ENCODE peak calls at places on chromosomes 5 and 9, in four cellular contexts. I is heart right ventricle, Y is dorsolateral prefrontal cortex, O is RWPE1. W is an unnamed sample.

GRCh38 chr9:70559102-70559501 is 144.6 kb upstream of the KLF9 start:
- DNase-seq in I (no peak), Y (no peak), O (no peak), W (no peak)

GRCh38 chr5:147410496-147411395 is 99.1 kb downstream of the DPYSL3 start:
- DNase-seq in I (peak; percentile 41), Y (no peak), O (no peak), W (no peak)

GRCh38 chr9:107087256-107087655 is 195.8 kb upstream of the RAD23B start:
- DNase-seq in I (no peak), Y (no peak), O (no peak), W (no peak)

GRCh38 chr9:101536938-101537337 is 3.3 kb downstream of the RNF20 start:
- DNase-seq in I (no peak), Y (no peak), O (peak; percentile 32), W (no peak)

GRCh38 chr5:176781638-176782570 is 28.5 kb upstream of the UNC5A start:
- DNase-seq in I (no peak), Y (no peak), O (no peak), W (no peak)

GRCh38 chr5:15013654-15014463 is 142.3 kb upstream of the ANKH start:
- DNase-seq in I (peak; percentile 25), Y (no peak), O (peak; percentile 58), W (no peak)

GRCh38 chr9:20012232-20012631 is 223.4 kb upstream of the SLC24A2 start:
- DNase-seq in I (no peak), Y (no peak), O (no peak), W (no peak)

GRCh38 chr5:119355244-119355635 is 579 bp upstream of the TNFAIP8 start:
- DNase-seq in I (no peak), Y (no peak), O (peak; percentile 86), W (no peak)

GRCh38 chr9:126631254-126631653 is 17.5 kb downstream of the LMX1B start:
- DNase-seq in I (no peak), Y (no peak), O (no peak), W (no peak)

GRCh38 chr9:9754186-9754585 is 858.6 kb downstream of the PTPRD start:
- DNase-seq in I (no peak), Y (no peak), O (no peak), W (no peak)

GRCh38 chr5:102582706-102583105 is 83.9 kb upstream of the SLCO6A1 start:
- DNase-seq in I (no peak), Y (no peak), O (no peak), W (no peak)

GRCh38 chr9:129275626-129276247 is 97.7 kb upstream of the IER5L start:
- DNase-seq in I (peak; percentile 2), Y (no peak), O (peak; percentile 72), W (no peak)

GRCh38 chr5:68884893-68885292 is 208.9 kb upstream of the SLC30A5 start:
- DNase-seq in I (no peak), Y (no peak), O (peak; percentile 45), W (no peak)

GRCh38 chr9:137705443-137705863 is 86.6 kb downstream of the EHMT1 start:
- DNase-seq in I (no peak), Y (no peak), O (no peak), W (no peak)

GRCh38 chr9:549425-549997 is 292.0 kb upstream of the DMRT1 start:
- DNase-seq in I (no peak), Y (no peak), O (no peak), W (no peak)

GRCh38 chr9:75200892-75201470 is 112.7 kb downstream of the OSTF1 start:
- DNase-seq in I (no peak), Y (no peak), O (peak; percentile 58), W (no peak)

GRCh38 chr5:2149196-2149541 is 266.4 kb upstream of the IRX4 start:
- DNase-seq in I (no peak), Y (no peak), O (peak; percentile 81), W (no peak)

GRCh38 chr5:2732850-2733249 is 18.6 kb downstream of the IRX2 start:
- DNase-seq in I (no peak), Y (no peak), O (no peak), W (no peak)

GRCh38 chr5:78638973-78639669 is 9.5 kb downstream of the LHFPL2 start:
- DNase-seq in I (no peak), Y (no peak), O (no peak), W (no peak)

DNA sequence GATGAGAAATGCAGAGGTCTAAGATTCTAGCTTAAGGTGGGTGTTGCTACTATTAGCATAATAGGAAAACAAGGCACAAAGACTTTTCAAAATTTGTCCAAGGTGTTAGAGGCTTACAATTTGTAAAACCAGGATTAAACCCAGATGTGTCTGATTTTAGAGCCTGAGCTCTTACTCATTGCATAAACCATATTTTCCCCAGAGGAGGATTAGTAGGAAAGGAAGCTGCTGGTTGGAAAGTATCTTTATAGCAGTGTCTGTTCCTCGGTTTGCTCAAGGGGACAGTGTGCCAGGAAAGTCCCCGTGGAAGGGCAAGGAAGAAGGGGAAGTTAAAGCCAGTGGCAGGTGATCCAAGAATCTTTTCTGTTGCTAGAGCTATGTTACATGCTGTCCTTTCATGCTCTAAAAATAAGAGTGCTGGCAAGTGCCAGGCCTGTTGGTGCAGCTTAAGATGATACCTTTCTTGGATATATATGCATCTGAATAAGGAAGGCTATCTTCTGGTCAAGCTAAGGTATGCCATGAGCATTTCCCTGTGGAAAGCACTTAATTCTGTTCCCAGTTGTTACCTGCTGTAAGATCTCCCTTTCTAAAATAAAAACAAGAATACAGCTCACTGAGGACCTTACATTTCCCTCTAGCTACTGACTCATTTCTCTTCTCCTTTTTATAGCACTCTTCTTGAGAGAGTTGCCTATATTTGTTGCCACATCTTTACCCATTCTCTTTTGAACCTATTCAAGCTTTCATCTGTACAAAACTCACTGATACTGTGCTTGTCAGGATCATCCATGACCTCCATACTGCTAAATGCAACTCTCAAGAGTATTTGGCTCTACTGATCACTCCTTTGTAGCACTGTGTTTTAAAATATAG is 8.0 kb downstream of the PDCD1LG2 start:
- DNase-seq in I (no peak), Y (no peak), O (no peak), W (no peak)
- H3K27ac ChIP-seq in I (peak overlapping the region; percentile 55), Y (peak overlapping the region; percentile 35), O (no peak overlapping the region), W (no peak overlapping the region)

DNA sequence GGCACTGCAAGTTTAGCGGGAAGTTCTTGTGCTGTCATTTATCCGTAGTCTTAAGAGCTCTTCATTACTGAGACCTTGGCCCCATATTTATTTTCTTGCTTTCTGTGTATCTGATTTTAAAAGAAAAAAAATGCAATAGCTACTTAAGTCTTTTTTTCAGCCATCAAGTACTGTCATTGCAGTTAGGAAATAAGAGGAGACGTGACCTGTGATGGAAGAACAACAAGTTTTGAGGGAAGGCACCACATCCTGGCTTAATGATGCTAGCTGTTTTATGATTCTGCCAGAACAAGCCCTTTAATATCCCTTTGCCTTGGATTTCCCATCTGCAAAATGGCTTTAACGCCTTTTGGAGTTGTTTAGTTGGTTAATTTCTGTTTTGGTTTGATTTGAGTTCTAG is 3.8 kb downstream of the RGMB start:
- DNase-seq in I (no peak), Y (no peak), O (no peak), W (no peak)
- H3K27ac ChIP-seq in I (no peak overlapping the region), Y (no peak overlapping the region), O (no peak overlapping the region), W (peak overlapping the region; percentile 82)

GRCh38 chr5:59039296-59040006 is 456.6 kb downstream of the RAB3C start:
- DNase-seq in I (peak; percentile 71), Y (peak; percentile 53), O (peak; percentile 69), W (peak; percentile 18)

GRCh38 chr5:59037041-59037440 is 454.2 kb downstream of the RAB3C start:
- DNase-seq in I (no peak), Y (no peak), O (no peak), W (no peak)

GRCh38 chr5:59037453-59038168 is 454.7 kb downstream of the RAB3C start:
- DNase-seq in I (no peak), Y (no peak), O (no peak), W (no peak)

GRCh38 chr5:59039003-59039295 is 456.1 kb downstream of the RAB3C start:
- DNase-seq in I (no peak), Y (no peak), O (no peak), W (no peak)

GRCh38 chr5:59038169-59039002 is 455.5 kb downstream of the RAB3C start:
- DNase-seq in I (peak; percentile 14), Y (no peak), O (no peak), W (no peak)
- H3K27ac ChIP-seq in I (peak overlapping the region; percentile 87), Y (no peak overlapping the region), O (peak overlapping the region; percentile 63), W (peak overlapping the region; percentile 6)

GRCh38 chr5:173726848-173727557 is 110.6 kb upstream of the BOD1 start:
- DNase-seq in I (no peak), Y (no peak), O (no peak), W (no peak)

GRCh38 chr5:173733065-173733824 is 116.8 kb upstream of the BOD1 start:
- DNase-seq in I (no peak), Y (peak; percentile 61), O (no peak), W (no peak)

GRCh38 chr5:173730610-173731302 is 114.3 kb upstream of the BOD1 start:
- DNase-seq in I (no peak), Y (no peak), O (no peak), W (no peak)

GRCh38 chr5:173729079-173729765 is 112.8 kb upstream of the BOD1 start:
- DNase-seq in I (no peak), Y (no peak), O (no peak), W (no peak)

GRCh38 chr5:173727839-173728778 is 111.7 kb upstream of the BOD1 start:
- DNase-seq in I (no peak), Y (no peak), O (no peak), W (peak; percentile 22)
- H3K27ac ChIP-seq in I (no peak overlapping the region), Y (no peak overlapping the region), O (no peak overlapping the region), W (no peak overlapping the region)

W was measured in epithelial cell of prostate.